ENCODE peak calls at places on chromosomes 7 and 10, in five cellular contexts. M is K562, B is H1, W is SK-N-SH, I is GM12878. K is an unnamed sample.
A peak's percentile ranks its signal among the peaks of the same experiment; 100 is the strongest.

GRCh38 chr7:121442845-121443244 is 46.7 kb upstream of the FAM3C start:
- DNase-seq in I (no peak), B (no peak), M (peak; percentile 31), W (no peak), K (peak; percentile 24)

GRCh38 chr7:142263598-142264380 is 5.9 kb upstream of the PRSS58 start:
- DNase-seq in B (no peak), W (no peak), I (no peak), M (no peak), K (no peak)

GRCh38 chr10:101576229-101576863 is 11.7 kb downstream of the POLL start:
- DNase-seq in W (no peak), I (no peak), M (peak; percentile 25), B (no peak), K (no peak)

GRCh38 chr7:109256762-109257560 is 687.3 kb downstream of the DNAJB9 start:
- DNase-seq in I (no peak), B (no peak), W (no peak), M (no peak), K (no peak)

GRCh38 chr7:98867271-98867701 is 2.5 kb downstream of the TMEM130 start:
- DNase-seq in W (peak; percentile 98), I (no peak), M (no peak), B (no peak), K (no peak)

GRCh38 chr10:74898201-74898976 is 72.0 kb downstream of the KAT6B start:
- DNase-seq in B (no peak), W (no peak), I (peak; percentile 67), M (no peak), K (no peak)

GRCh38 chr7:29107056-29107455 is 39.3 kb downstream of the CPVL start:
- DNase-seq in W (no peak), B (no peak), M (no peak), I (no peak), K (no peak)

GRCh38 chr7:89994483-89994882 is 159.8 kb upstream of the STEAP1 start:
- DNase-seq in B (no peak), M (no peak), I (no peak), W (no peak), K (no peak)

GRCh38 chr10:26730548-26730947 is 33.0 kb downstream of the PDSS1 start:
- DNase-seq in I (no peak), M (no peak), B (no peak), W (no peak), K (no peak)

GRCh38 chr7:74606101-74606908 is 51.2 kb upstream of the GTF2I start:
- DNase-seq in M (peak; percentile 45), W (peak; percentile 89), I (no peak), B (peak; percentile 76), K (no peak)

GRCh38 chr10:86375204-86375603 is 8.6 kb upstream of the GRID1 start:
- DNase-seq in B (peak; percentile 16), M (no peak), W (no peak), I (no peak), K (no peak)

GRCh38 chr10:87841215-87841614 is 22.1 kb downstream of the KLLN start:
- DNase-seq in I (no peak), W (no peak), B (no peak), M (no peak), K (no peak)

GRCh38 chr10:28674782-28675181 is 2.5 kb upstream of the BAMBI start:
- DNase-seq in I (no peak), W (no peak), M (peak; percentile 26), B (no peak), K (no peak)

GRCh38 chr7:67866812-67867211 is 870.2 kb downstream of the TYW1 start:
- DNase-seq in W (no peak), M (no peak), B (no peak), I (no peak), K (no peak)

GRCh38 chr7:69309601-69310000 is 288.7 kb upstream of the AUTS2 start:
- DNase-seq in W (no peak), I (no peak), M (no peak), B (no peak), K (no peak)

GRCh38 chr7:36366005-36366583 is 23.6 kb upstream of the ANLN start:
- DNase-seq in W (no peak), B (no peak), I (no peak), M (no peak), K (no peak)
- TF ChIP-seq JUND in W (no peak), B (no peak), I (no peak), M (no peak), K (no peak)

GRCh38 chr10:117242463-117242832 is 1.5 kb downstream of the SLC18A2 start:
- DNase-seq in M (no peak), I (no peak), B (no peak), W (no peak), K (no peak)
- H3K27me3 ChIP-seq in M (peaks cover 6% of the 10 kb centered on the region), I (no peaks in the 10 kb centered on the region), B (peaks cover 21% of the 10 kb centered on the region), W (peaks cover 17% of the 10 kb centered on the region), K (peaks cover 8% of the 10 kb centered on the region)

DNA sequence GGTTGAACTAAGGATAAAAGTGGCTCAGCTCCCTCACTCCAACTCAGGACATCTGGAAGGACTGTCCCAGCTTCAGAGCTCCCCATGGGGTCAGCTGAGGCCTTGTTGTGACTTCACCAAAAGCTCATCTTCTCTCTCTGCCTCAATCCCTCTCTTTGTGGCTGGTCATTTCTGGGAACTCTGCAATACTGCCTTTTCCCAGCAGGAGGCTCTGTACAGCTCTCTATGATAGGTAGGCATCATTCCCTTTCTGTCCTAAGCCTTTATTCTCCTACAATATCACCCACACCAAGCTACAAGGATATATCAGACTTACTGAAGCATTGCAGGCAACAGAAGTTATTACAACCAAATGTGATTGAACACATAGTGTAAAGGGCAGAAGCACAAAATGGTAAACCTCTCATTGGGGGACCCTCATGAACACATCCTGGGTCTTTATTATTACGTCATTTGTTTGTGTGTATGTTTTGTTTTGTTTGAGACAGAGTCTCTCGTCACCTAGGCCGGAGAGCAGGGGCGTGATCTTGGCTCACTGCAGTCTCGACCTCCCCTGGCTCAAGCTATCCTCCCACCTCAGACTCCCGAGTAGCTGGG is 36.7 kb upstream of the PRPS1L1 start:
- DNase-seq in B (peak; percentile 80), M (peak; percentile 25), I (no peak), W (peak; percentile 26), K (no peak)
- TF ChIP-seq JUND in B (no peak), M (no peak), I (no peak), W (no peak), K (no peak)

GRCh38 chr10:49646256-49646870 is 32.5 kb downstream of the CHAT start:
- DNase-seq in B (no peak), I (no peak), W (no peak), M (no peak), K (no peak)

GRCh38 chr10:49644035-49644345 is 30.2 kb downstream of the CHAT start:
- DNase-seq in B (no peak), W (no peak), I (no peak), M (no peak), K (no peak)

GRCh38 chr10:49645417-49646255 is 31.8 kb downstream of the CHAT start:
- DNase-seq in M (no peak), B (no peak), I (no peak), W (no peak), K (no peak)

GRCh38 chr10:49642311-49642710 is 28.5 kb downstream of the CHAT start:
- DNase-seq in B (no peak), M (no peak), W (no peak), I (no peak), K (no peak)

GRCh38 chr10:49643296-49644034 is 29.6 kb downstream of the CHAT start:
- DNase-seq in B (no peak), M (no peak), W (no peak), I (no peak), K (no peak)
- H3K27me3 ChIP-seq in B (no peaks in the 10 kb centered on the region), M (peaks cover 22% of the 10 kb centered on the region), W (no peaks in the 10 kb centered on the region), I (no peaks in the 10 kb centered on the region), K (peaks cover 25% of the 10 kb centered on the region)

GRCh38 chr10:51063659-51064535 is 10.4 kb upstream of the PRKG1 start:
- DNase-seq in W (peak; percentile 22), B (no peak), I (no peak), M (no peak), K (peak; percentile 15)
- TF ChIP-seq JUND in W (no peak), B (no peak), I (no peak), M (no peak), K (no peak)

GRCh38 chr7:101303102-101303701 is 18.4 kb downstream of the IFT22 start:
- DNase-seq in I (no peak), B (peak; percentile 69), W (peak; percentile 56), M (peak; percentile 6), K (no peak)

GRCh38 chr7:101299511-101300464 is 21.8 kb downstream of the IFT22 start:
- DNase-seq in M (peak; percentile 4), W (peak; percentile 52), B (peak; percentile 73), I (no peak), K (no peak)

GRCh38 chr7:101306307-101306706 is 15.3 kb downstream of the IFT22 start:
- DNase-seq in I (no peak), M (no peak), B (no peak), W (no peak), K (no peak)

GRCh38 chr7:101300465-101301376 is 20.9 kb downstream of the IFT22 start:
- DNase-seq in M (peak; percentile 4), I (no peak), W (no peak), B (no peak), K (no peak)

DNA sequence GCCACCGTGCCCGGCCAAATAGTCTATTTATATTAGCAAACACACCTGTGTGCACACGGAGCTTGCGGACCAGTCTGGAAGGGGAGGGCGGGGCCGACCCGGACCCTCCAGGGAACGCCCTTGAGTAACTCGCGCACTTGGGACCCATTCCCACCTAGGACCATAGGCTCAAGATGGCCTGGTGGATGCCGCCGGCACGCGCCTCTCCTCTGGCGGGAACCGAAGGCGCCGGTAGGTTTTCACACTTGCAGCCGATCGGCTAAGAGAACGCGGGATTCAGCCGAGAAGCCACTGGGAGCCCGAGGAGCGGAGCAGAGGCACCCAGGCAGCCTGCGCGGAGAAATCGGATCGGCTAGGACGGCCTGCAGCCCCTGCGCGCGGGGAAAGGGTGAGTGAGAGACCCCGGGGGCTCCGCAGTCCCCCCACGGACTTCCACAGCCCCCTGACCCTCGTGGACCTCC is 18.9 kb downstream of the IFT22 start:
- DNase-seq in W (peak; percentile 44), I (no peak), B (peak; percentile 70), M (no peak), K (no peak)
- H3K27me3 ChIP-seq in W (peaks cover 43% of the 10 kb centered on the region), I (peaks cover 4% of the 10 kb centered on the region), B (no peaks in the 10 kb centered on the region), M (peaks cover 18% of the 10 kb centered on the region), K (no peaks in the 10 kb centered on the region)

K was measured in HCT116.